ENCODE peak calls at places on chromosomes 11 and 22, in four cellular contexts. I is HCT116, K is hepatocyte, R is fibroblast of lung. B is an unnamed sample.

GRCh38 chr11:67632175-67632981 is 2.6 kb upstream of the NUDT8 start:
- DNase-seq in I (no peak), K (peak; percentile 54), R (no peak), B (no peak)

GRCh38 chr22:24285245-24285644 is 14.6 kb downstream of the SPECC1L start:
- DNase-seq in R (peak; percentile 42), I (peak; percentile 22), K (no peak), B (no peak)

GRCh38 chr11:120682026-120682649 is 170.6 kb downstream of the GRIK4 start:
- DNase-seq in K (no peak), R (no peak), I (no peak), B (no peak)

GRCh38 chr22:24455751-24456426 is 28.5 kb downstream of the ADORA2A start:
- DNase-seq in R (no peak), I (no peak), K (no peak), B (no peak)

GRCh38 chr11:131579932-131580387 is 209.5 kb downstream of the NTM start:
- DNase-seq in K (peak; percentile 59), I (no peak), R (peak; percentile 97), B (peak; percentile 61)

GRCh38 chr11:61679301-61679700 is 890 bp upstream of the DAGLA start:
- DNase-seq in I (no peak), R (peak; percentile 24), K (peak; percentile 33), B (no peak)

GRCh38 chr22:32781695-32782094 is 19.8 kb upstream of the TIMP3 start:
- DNase-seq in K (no peak), I (no peak), R (no peak), B (no peak)

GRCh38 chr11:59766542-59766941 is 11.4 kb downstream of the STX3 start:
- DNase-seq in R (no peak), I (no peak), K (peak; percentile 64), B (no peak)

GRCh38 chr11:94834931-94835330 is 66.8 kb downstream of the AMOTL1 start:
- DNase-seq in K (no peak), I (no peak), R (peak; percentile 16), B (no peak)

GRCh38 chr11:123235687-123236261 is 40.7 kb upstream of the CLMP start:
- DNase-seq in R (peak; percentile 27), K (no peak), I (peak; percentile 43), B (no peak)

GRCh38 chr11:124917115-124917637 is 1.9 kb upstream of the HEPN1 start:
- DNase-seq in R (peak; percentile 28), I (no peak), K (no peak), B (no peak)

GRCh38 chr11:109772846-109773400 is 320.3 kb upstream of the ZC3H12C start:
- DNase-seq in R (no peak), K (no peak), I (no peak), B (peak; percentile 33)

GRCh38 chr11:119706029-119706428 is 23.0 kb downstream of the NECTIN1 start:
- DNase-seq in R (no peak), I (no peak), K (no peak), B (no peak)

GRCh38 chr22:31269892-31270574 is 22.3 kb downstream of the PIK3IP1 start:
- DNase-seq in K (no peak), R (no peak), I (no peak), B (no peak)

GRCh38 chr22:40216041-40216756 is 38.5 kb downstream of the TNRC6B start:
- DNase-seq in K (no peak), R (no peak), I (no peak), B (no peak)

GRCh38 chr22:21947040-21948014 is 5.3 kb downstream of the PPM1F start:
- DNase-seq in I (no peak), R (peak; percentile 71), K (peak; percentile 57), B (peak; percentile 57)

GRCh38 chr11:30143098-30143705 is 87.6 kb upstream of the FSHB start:
- DNase-seq in I (peak; percentile 16), R (peak; percentile 4), K (peak; percentile 51), B (peak; percentile 21)

GRCh38 chr11:60370252-60370810 is 8.0 kb upstream of the MS4A7 start:
- DNase-seq in I (no peak), K (no peak), R (no peak), B (no peak)

DNA sequence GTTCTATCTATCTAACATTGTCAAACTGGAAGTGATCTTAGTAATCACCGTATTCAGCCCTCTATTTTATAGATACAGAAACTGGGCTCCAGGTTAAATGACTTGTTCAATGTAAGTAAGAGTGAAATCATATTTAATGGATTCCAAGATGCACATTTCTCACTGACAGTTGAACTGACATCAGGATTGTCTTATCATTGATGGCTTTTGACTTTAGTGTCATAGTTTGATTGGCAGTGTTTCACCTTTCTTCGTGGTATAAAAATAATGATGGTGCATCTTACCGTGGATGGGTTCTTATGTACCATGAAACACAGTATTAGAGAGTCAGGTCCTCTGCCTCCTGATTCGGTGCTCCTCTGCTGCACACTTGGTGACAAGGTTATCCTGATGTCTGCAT is 123.1 kb downstream of the NCAM1 start:
- DNase-seq in I (no peak), K (no peak), R (no peak), B (no peak)
- H3K79me2 ChIP-seq in I (no peaks in the 10 kb centered on the region), K (no peaks in the 10 kb centered on the region), R (no peaks in the 10 kb centered on the region), B (no peaks in the 10 kb centered on the region)

DNA sequence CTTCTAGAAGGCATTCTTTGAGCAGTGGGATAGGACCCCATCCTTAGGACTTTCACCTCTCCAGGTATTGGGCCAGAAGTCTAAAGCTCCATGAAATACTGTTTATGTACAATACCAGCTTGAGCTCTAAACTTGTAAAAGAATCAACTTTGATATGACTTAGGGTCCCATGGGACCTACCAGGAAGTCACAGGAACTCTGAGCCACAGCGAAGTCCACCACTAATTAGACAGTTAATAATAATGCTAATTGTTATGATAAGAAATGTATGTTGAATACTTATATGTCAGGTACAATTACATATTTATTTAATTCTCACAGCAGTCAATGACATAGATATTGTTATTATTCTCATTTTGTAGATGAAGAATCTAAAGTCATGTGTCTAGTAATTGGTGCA is 35.3 kb downstream of the STIM1 start:
- DNase-seq in K (no peak), R (no peak), I (no peak), B (no peak)
- H3K79me2 ChIP-seq in K (peaks cover 31% of the 10 kb centered on the region), R (no peaks in the 10 kb centered on the region), I (peaks cover under 1% of the 10 kb centered on the region), B (peaks cover 4% of the 10 kb centered on the region)

DNA sequence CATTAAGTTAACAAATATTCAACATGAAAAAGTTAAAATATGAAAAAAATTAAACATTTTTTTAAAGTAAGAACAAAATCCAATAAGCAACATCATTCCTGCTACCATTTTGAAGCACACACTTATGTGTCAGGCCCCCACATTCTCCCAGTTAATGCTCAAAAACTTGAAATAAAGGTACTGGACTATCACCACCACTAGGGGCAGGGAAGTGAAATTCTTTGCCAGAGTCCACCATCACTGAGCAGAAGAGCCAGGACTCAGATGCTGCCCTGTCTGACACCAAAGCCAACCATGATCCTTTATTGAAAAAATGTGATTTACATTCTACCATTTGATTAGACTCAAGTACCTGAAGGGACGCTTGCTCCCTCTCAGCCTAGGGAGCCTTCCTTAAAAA is 39.1 kb downstream of the PITPNB start:
- DNase-seq in I (peak; percentile 13), R (peak; percentile 49), K (peak; percentile 50), B (peak; percentile 55)
- H3K79me2 ChIP-seq in I (peaks cover 91% of the 10 kb centered on the region), R (peaks cover 31% of the 10 kb centered on the region), K (peaks cover 48% of the 10 kb centered on the region), B (peaks cover 74% of the 10 kb centered on the region)

GRCh38 chr11:20388096-20389055 is 860 bp downstream of the PRMT3 start:
- DNase-seq in R (no peak), K (no peak), I (no peak), B (no peak)
- H3K79me2 ChIP-seq in R (peaks cover 5% of the 10 kb centered on the region), K (peaks cover 10% of the 10 kb centered on the region), I (peaks cover 31% of the 10 kb centered on the region), B (peaks cover 13% of the 10 kb centered on the region)

DNA sequence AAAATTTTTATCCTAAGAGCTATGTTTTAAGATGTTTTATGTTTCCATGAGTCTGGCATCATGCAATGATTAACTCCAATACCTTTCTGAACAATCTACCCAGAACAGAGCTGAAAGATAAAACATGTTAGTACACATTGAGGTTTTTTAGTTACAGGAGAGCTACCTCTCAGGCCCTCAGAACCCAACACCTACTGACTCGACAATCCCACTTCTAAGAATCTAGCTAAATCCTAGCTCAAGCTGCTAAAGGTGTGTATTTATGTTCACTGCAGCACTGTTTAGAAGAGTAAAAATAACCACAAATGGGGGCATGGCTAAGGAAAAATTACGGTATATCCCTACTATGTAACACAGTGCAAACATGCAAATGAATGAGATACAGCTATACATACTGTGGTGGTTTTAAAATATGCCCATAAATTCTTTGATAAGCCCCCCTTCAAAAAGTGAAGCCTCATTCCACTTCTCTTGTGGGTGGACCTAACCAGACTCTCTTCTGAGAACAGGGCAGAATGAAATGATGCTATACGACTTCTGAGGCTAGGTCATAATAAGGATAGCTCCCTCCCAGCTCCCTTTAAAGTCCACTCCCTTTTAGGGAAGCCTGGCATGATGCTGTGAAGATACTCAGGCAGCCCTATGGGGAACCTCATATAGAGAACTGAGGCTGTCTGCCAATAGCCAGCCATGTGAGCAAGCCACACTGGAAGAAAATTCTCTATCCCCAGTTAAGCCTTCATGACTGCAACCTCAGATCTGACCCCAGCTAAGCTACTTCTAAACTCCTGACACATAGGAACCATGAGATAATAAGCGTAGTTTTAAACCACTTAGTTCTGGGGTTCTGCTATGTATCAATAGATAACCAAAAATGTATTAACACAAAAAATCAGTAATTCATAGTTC is 29.5 kb downstream of the TMEM123 start:
- DNase-seq in R (no peak), K (no peak), I (no peak), B (no peak)
- H3K79me2 ChIP-seq in R (peaks cover 3% of the 10 kb centered on the region), K (peaks cover 79% of the 10 kb centered on the region), I (peaks cover 98% of the 10 kb centered on the region), B (peaks cover 56% of the 10 kb centered on the region)

GRCh38 chr11:115425816-115426215 is 78.4 kb downstream of the CADM1 start:
- DNase-seq in R (no peak), K (no peak), I (no peak), B (no peak)

GRCh38 chr11:115422013-115422697 is 82.1 kb downstream of the CADM1 start:
- DNase-seq in R (no peak), I (no peak), K (no peak), B (no peak)

GRCh38 chr11:115425243-115425642 is 79.0 kb downstream of the CADM1 start:
- DNase-seq in I (no peak), K (no peak), R (no peak), B (no peak)

GRCh38 chr11:115421338-115422012 is 82.7 kb downstream of the CADM1 start:
- DNase-seq in K (no peak), I (no peak), R (no peak), B (no peak)

GRCh38 chr11:115423728-115424459 is 80.3 kb downstream of the CADM1 start:
- DNase-seq in R (no peak), I (no peak), K (no peak), B (no peak)
- H3K79me2 ChIP-seq in R (no peaks in the 10 kb centered on the region), I (no peaks in the 10 kb centered on the region), K (no peaks in the 10 kb centered on the region), B (no peaks in the 10 kb centered on the region)

B was measured in SK-N-SH.